ENCODE peak calls at places on chromosome 16, in nine cellular contexts. O is transverse colon, P is upper lobe of left lung, J is body of pancreas, Y is esophagus muscularis mucosa, Z is ovary, X is tibial nerve, C is GM12878, B is A549. N is an unnamed sample.

GRCh38 chr16:19691161-19691850 is 26.7 kb downstream of the KNOP1 start:
- DNase-seq in O (no peak), P (peak), J (no peak), Y (no peak), Z (no peak), X (peak), C (no peak), B (no peak), N (peak)

GRCh38 chr16:53726625-53727024 is 22.7 kb downstream of the FTO start:
- DNase-seq in O (no peak), P (no peak), J (no peak), Y (no peak), Z (no peak), X (no peak), C (no peak), B (no peak), N (no peak)

GRCh38 chr16:16067127-16067526 is 117.7 kb downstream of the ABCC1 start:
- DNase-seq in O (peak), P (no peak), J (peak), Y (no peak), Z (no peak), X (no peak), C (no peak), B (no peak), N (no peak)

GRCh38 chr16:9297437-9298113 is 206.1 kb downstream of the HAPSTR1 start:
- DNase-seq in O (no peak), P (no peak), J (no peak), Y (no peak), Z (peak), X (no peak), C (no peak), B (peak), N (peak)

GRCh38 chr16:78199325-78200022 is 100.0 kb downstream of the WWOX start:
- DNase-seq in O (peak), P (no peak), J (no peak), Y (no peak), Z (no peak), X (no peak), C (no peak), B (no peak), N (no peak)

GRCh38 chr16:1780677-1781072 is 1.7 kb downstream of the SPSB3 start:
- DNase-seq in O (no peak), P (no peak), J (peak), Y (no peak), Z (no peak), X (no peak), C (no peak), B (no peak), N (no peak)

GRCh38 chr16:20114356-20114755 is 40.7 kb upstream of the GPR139 start:
- DNase-seq in O (peak), P (no peak), J (peak), Y (no peak), Z (no peak), X (no peak), C (no peak), B (peak), N (no peak)

GRCh38 chr16:27253526-27253930 is 15.0 kb downstream of the NSMCE1 start:
- DNase-seq in O (no peak), P (no peak), J (no peak), Y (peak), Z (no peak), X (no peak), C (no peak), B (peak), N (no peak)

GRCh38 chr16:85575910-85576309 is 37.2 kb upstream of the GSE1 start:
- DNase-seq in O (no peak), P (no peak), J (no peak), Y (no peak), Z (no peak), X (no peak), C (no peak), B (no peak), N (no peak)

GRCh38 chr16:23113185-23113584 is 36.1 kb downstream of the USP31 start:
- DNase-seq in O (no peak), P (no peak), J (no peak), Y (no peak), Z (no peak), X (no peak), C (no peak), B (no peak), N (no peak)

GRCh38 chr16:50509521-50510341 is 38.5 kb upstream of the NKD1 start:
- DNase-seq in O (peak), P (no peak), J (no peak), Y (peak), Z (no peak), X (peak), C (no peak), B (no peak), N (peak)

GRCh38 chr16:84735846-84736586 is 36.2 kb downstream of the USP10 start:
- DNase-seq in O (peak), P (no peak), J (peak), Y (no peak), Z (peak), X (no peak), C (no peak), B (no peak), N (peak)

GRCh38 chr16:81253141-81253540 is 14.7 kb downstream of the BCO1 start:
- DNase-seq in O (no peak), P (no peak), J (no peak), Y (no peak), Z (no peak), X (no peak), C (no peak), B (no peak), N (no peak)

GRCh38 chr16:30603945-30604315 is 6.3 kb downstream of the ZNF689 start:
- DNase-seq in O (no peak), P (no peak), J (no peak), Y (no peak), Z (no peak), X (no peak), C (no peak), B (no peak), N (no peak)

GRCh38 chr16:30604316-30604947 is 5.8 kb downstream of the ZNF689 start:
- DNase-seq in O (no peak), P (peak), J (no peak), Y (no peak), Z (no peak), X (no peak), C (no peak), B (no peak), N (no peak)

GRCh38 chr16:30605148-30605547 is 5.0 kb downstream of the ZNF689 start:
- DNase-seq in O (no peak), P (peak), J (no peak), Y (no peak), Z (no peak), X (no peak), C (no peak), B (no peak), N (no peak)

GRCh38 chr16:30600929-30601328 is 9.3 kb downstream of the ZNF689 start:
- DNase-seq in O (no peak), P (no peak), J (no peak), Y (no peak), Z (no peak), X (no peak), C (no peak), B (no peak), N (no peak)

GRCh38 chr16:30602595-30603277 is 7.5 kb downstream of the ZNF689 start:
- DNase-seq in O (no peak), P (no peak), J (no peak), Y (no peak), Z (no peak), X (no peak), C (no peak), B (no peak), N (no peak)
- TF ChIP-seq POLR2A in O (no peak), P (no peak), J (no peak), Y (no peak), Z (no peak), X (no peak), C (peak), B (no peak), N (no peak)

GRCh38 chr16:4679156-4679853 is 14.1 kb upstream of the NUDT16L1 start:
- DNase-seq in O (peak), P (peak), J (no peak), Y (no peak), Z (peak), X (no peak), C (no peak), B (no peak), N (no peak)
- H3K27ac ChIP-seq in O (peak), P (peak), J (no peak), Y (peak), Z (no peak), X (no peak), C (no peak), B (no peak), N (peak)

DNA sequence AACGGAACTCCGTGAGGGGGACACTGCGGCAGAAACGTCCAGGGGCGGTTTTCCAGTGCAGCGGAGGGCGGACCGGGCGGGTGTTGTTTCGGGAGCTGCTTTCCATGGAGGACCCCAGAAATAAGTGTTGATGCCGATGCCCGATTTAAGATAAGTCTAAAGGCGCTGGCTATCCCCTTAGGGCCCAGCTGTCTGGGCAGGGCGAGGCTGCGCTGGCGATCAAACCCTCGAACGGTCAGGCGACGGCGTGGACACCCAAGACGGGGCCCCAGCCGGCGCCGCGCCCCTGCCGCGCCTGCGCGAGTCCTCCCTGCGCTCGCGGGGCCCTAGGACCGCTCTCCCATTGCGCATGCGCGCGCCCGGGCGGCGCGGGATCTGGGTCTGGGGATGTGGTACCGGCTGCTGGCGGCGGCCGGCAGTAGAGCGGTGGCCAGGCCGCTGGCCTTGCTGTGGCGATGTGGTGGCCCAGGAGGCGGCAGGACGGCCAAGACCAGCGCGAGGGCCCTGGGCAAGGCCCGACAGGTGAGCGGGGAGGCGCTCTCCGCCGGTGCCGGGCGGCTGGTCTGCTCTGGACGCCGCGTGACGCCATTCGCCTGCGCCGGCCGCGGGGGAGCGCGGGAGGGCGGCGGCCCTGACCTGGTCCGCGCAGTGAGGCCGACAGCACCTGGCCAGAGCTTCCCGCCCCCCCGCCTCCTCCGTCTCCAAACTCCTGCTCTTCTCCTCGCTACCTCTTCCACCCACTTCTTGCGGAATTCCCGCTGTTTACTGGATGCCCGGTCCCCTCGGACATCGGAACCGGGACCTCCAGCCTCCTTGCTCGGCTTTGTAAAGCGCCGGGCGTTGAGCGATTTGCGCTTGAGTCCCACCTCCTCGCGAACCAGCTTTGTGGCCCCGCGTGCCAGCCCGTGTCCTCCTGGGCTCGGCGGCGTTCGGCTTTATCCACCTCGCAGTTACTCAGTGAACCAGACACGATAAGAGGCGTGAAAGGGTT is 24.0 kb downstream of the DEF8 start:
- DNase-seq in O (peak), P (peak), J (peak), Y (peak), Z (peak), X (peak), C (no peak), B (peak), N (peak)
- TF ChIP-seq POLR2A in O (peak), P (peak), J (peak), Y (peak), Z (peak), X (peak), C (peak), B (peak), N (peak)

GRCh38 chr16:67280090-67281015 is 1.0 kb downstream of the PLEKHG4 start:
- DNase-seq in O (no peak), P (no peak), J (no peak), Y (no peak), Z (no peak), X (no peak), C (no peak), B (no peak), N (no peak)
- H3K27ac ChIP-seq in O (no peak), P (no peak), J (no peak), Y (no peak), Z (no peak), X (no peak), C (no peak), B (peak), N (no peak)

DNA sequence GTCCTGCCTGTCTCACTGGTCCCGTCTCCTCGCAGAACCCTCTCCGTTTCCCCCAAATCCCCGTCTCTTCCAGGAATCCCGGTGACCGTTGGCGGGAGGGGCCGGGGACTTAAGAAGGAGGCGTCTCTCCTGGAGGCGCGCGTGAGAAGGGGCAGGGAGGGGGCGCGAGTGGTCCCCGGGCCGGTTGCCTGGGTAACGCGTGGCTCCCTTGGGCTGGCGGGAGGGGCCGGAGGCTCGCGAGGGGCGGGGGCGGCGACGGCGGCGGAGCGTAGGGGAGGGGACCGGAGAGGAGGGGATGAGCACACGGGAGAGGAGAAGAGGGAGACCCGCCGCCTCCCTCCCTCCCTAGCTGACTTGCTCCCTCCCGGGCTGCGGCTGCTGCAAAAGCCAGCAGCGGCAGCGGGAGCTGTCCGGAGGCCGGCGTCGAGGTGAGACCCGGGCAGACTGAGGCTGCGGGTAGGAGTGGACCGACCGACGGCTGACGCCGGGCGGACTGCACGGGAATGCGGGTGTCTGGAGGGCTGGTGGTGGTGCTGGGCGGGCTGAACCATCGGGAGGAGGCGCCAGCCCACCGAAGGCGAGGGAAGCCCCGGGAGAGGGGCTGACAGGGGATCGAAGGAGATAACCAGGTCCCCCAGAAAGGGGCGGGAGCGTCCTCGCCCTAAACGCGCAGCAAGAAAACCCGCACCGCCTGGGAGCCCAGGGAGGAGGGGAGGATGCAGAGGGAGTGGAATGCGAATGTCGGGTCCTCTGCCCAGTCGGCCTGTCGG is at the start of gene PRRT2:
- DNase-seq in O (peak), P (peak), J (peak), Y (no peak), Z (peak), X (peak), C (no peak), B (no peak), N (peak)
- TF ChIP-seq POLR2A in O (no peak), P (no peak), J (no peak), Y (no peak), Z (no peak), X (no peak), C (no peak), B (no peak), N (no peak)